ENCODE peak calls at places on chromosome 15, in nine cellular contexts. One of them, this sample, is unnamed.

GRCh38 chr15:70195171-70195807 is 97.6 kb upstream of the TLE3 start:
- DNase-seq in Ammon's horn: no peak
- DNase-seq in stimulated activated CD4-positive, alpha-beta T cell treated with anti-CD3 and anti-CD28 coated beads, Interleukin-1b, Interleukin-23, amount 100 ng/mL, for 4 hours: no peak
- DNase-seq in Panc1: no peak
- DNase-seq in activated naive CD4-positive, alpha-beta T cell treated with anti-CD3 and anti-CD28 coated beads, Interleukin-2, amount 50 U/mL, for 72 hours: no peak
- DNase-seq in foreskin fibroblast: peak; percentile 6
- DNase-seq in T-helper 17 cell: no peak
- DNase-seq in ACHN: no peak
- DNase-seq in lower lobe of right lung: no peak
- DNase-seq in this sample: no peak

GRCh38 chr15:99414755-99415731 is 150.7 kb upstream of the MEF2A start:
- DNase-seq in Panc1: no peak
- DNase-seq in Ammon's horn: no peak
- DNase-seq in stimulated activated CD4-positive, alpha-beta T cell treated with anti-CD3 and anti-CD28 coated beads, Interleukin-1b, Interleukin-23, amount 100 ng/mL, for 4 hours: no peak
- DNase-seq in lower lobe of right lung: no peak
- DNase-seq in T-helper 17 cell: no peak
- DNase-seq in activated naive CD4-positive, alpha-beta T cell treated with anti-CD3 and anti-CD28 coated beads, Interleukin-2, amount 50 U/mL, for 72 hours: no peak
- DNase-seq in ACHN: no peak
- DNase-seq in foreskin fibroblast: no peak
- DNase-seq in this sample: no peak

GRCh38 chr15:74384566-74385441 is 17.4 kb upstream of the CYP11A1 start:
- DNase-seq in lower lobe of right lung: peak; percentile 64
- DNase-seq in foreskin fibroblast: no peak
- DNase-seq in activated naive CD4-positive, alpha-beta T cell treated with anti-CD3 and anti-CD28 coated beads, Interleukin-2, amount 50 U/mL, for 72 hours: peak; percentile 45
- DNase-seq in Ammon's horn: no peak
- DNase-seq in stimulated activated CD4-positive, alpha-beta T cell treated with anti-CD3 and anti-CD28 coated beads, Interleukin-1b, Interleukin-23, amount 100 ng/mL, for 4 hours: no peak
- DNase-seq in Panc1: no peak
- DNase-seq in T-helper 17 cell: no peak
- DNase-seq in ACHN: no peak
- DNase-seq in this sample: no peak

GRCh38 chr15:99275061-99275460 is 23.8 kb downstream of the LRRC28 start:
- DNase-seq in stimulated activated CD4-positive, alpha-beta T cell treated with anti-CD3 and anti-CD28 coated beads, Interleukin-1b, Interleukin-23, amount 100 ng/mL, for 4 hours: no peak
- DNase-seq in activated naive CD4-positive, alpha-beta T cell treated with anti-CD3 and anti-CD28 coated beads, Interleukin-2, amount 50 U/mL, for 72 hours: no peak
- DNase-seq in lower lobe of right lung: no peak
- DNase-seq in T-helper 17 cell: no peak
- DNase-seq in foreskin fibroblast: no peak
- DNase-seq in Ammon's horn: no peak
- DNase-seq in ACHN: no peak
- DNase-seq in Panc1: no peak
- DNase-seq in this sample: no peak

GRCh38 chr15:99992611-99993231 is 259.5 kb upstream of the LYSMD4 start:
- DNase-seq in Panc1: no peak
- DNase-seq in lower lobe of right lung: no peak
- DNase-seq in T-helper 17 cell: no peak
- DNase-seq in ACHN: no peak
- DNase-seq in activated naive CD4-positive, alpha-beta T cell treated with anti-CD3 and anti-CD28 coated beads, Interleukin-2, amount 50 U/mL, for 72 hours: no peak
- DNase-seq in Ammon's horn: no peak
- DNase-seq in stimulated activated CD4-positive, alpha-beta T cell treated with anti-CD3 and anti-CD28 coated beads, Interleukin-1b, Interleukin-23, amount 100 ng/mL, for 4 hours: no peak
- DNase-seq in foreskin fibroblast: no peak
- DNase-seq in this sample: no peak

GRCh38 chr15:53611145-53611920 is 148.1 kb downstream of the WDR72 start:
- DNase-seq in ACHN: peak; percentile 38
- DNase-seq in Ammon's horn: no peak
- DNase-seq in foreskin fibroblast: no peak
- DNase-seq in activated naive CD4-positive, alpha-beta T cell treated with anti-CD3 and anti-CD28 coated beads, Interleukin-2, amount 50 U/mL, for 72 hours: no peak
- DNase-seq in T-helper 17 cell: no peak
- DNase-seq in stimulated activated CD4-positive, alpha-beta T cell treated with anti-CD3 and anti-CD28 coated beads, Interleukin-1b, Interleukin-23, amount 100 ng/mL, for 4 hours: no peak
- DNase-seq in Panc1: no peak
- DNase-seq in lower lobe of right lung: no peak
- DNase-seq in this sample: peak; percentile 27

GRCh38 chr15:50046159-50046558 is 72.9 kb downstream of the ATP8B4 start:
- DNase-seq in T-helper 17 cell: no peak
- DNase-seq in foreskin fibroblast: no peak
- DNase-seq in Panc1: no peak
- DNase-seq in lower lobe of right lung: no peak
- DNase-seq in stimulated activated CD4-positive, alpha-beta T cell treated with anti-CD3 and anti-CD28 coated beads, Interleukin-1b, Interleukin-23, amount 100 ng/mL, for 4 hours: no peak
- DNase-seq in Ammon's horn: no peak
- DNase-seq in activated naive CD4-positive, alpha-beta T cell treated with anti-CD3 and anti-CD28 coated beads, Interleukin-2, amount 50 U/mL, for 72 hours: no peak
- DNase-seq in ACHN: no peak
- DNase-seq in this sample: no peak

GRCh38 chr15:73605759-73606423 is 27.3 kb downstream of the NPTN start:
- DNase-seq in Ammon's horn: no peak
- DNase-seq in T-helper 17 cell: no peak
- DNase-seq in lower lobe of right lung: no peak
- DNase-seq in activated naive CD4-positive, alpha-beta T cell treated with anti-CD3 and anti-CD28 coated beads, Interleukin-2, amount 50 U/mL, for 72 hours: no peak
- DNase-seq in Panc1: no peak
- DNase-seq in stimulated activated CD4-positive, alpha-beta T cell treated with anti-CD3 and anti-CD28 coated beads, Interleukin-1b, Interleukin-23, amount 100 ng/mL, for 4 hours: no peak
- DNase-seq in ACHN: no peak
- DNase-seq in foreskin fibroblast: no peak
- DNase-seq in this sample: no peak

GRCh38 chr15:71325461-71325860 is 210.2 kb downstream of the THSD4 start:
- DNase-seq in Panc1: no peak
- DNase-seq in activated naive CD4-positive, alpha-beta T cell treated with anti-CD3 and anti-CD28 coated beads, Interleukin-2, amount 50 U/mL, for 72 hours: no peak
- DNase-seq in lower lobe of right lung: no peak
- DNase-seq in stimulated activated CD4-positive, alpha-beta T cell treated with anti-CD3 and anti-CD28 coated beads, Interleukin-1b, Interleukin-23, amount 100 ng/mL, for 4 hours: no peak
- DNase-seq in foreskin fibroblast: peak; percentile 83
- DNase-seq in ACHN: no peak
- DNase-seq in Ammon's horn: no peak
- DNase-seq in T-helper 17 cell: no peak
- DNase-seq in this sample: no peak

GRCh38 chr15:64245405-64245804 is 82.6 kb upstream of the PPIB start:
- DNase-seq in Panc1: no peak
- DNase-seq in foreskin fibroblast: no peak
- DNase-seq in lower lobe of right lung: no peak
- DNase-seq in ACHN: no peak
- DNase-seq in T-helper 17 cell: no peak
- DNase-seq in Ammon's horn: no peak
- DNase-seq in stimulated activated CD4-positive, alpha-beta T cell treated with anti-CD3 and anti-CD28 coated beads, Interleukin-1b, Interleukin-23, amount 100 ng/mL, for 4 hours: no peak
- DNase-seq in activated naive CD4-positive, alpha-beta T cell treated with anti-CD3 and anti-CD28 coated beads, Interleukin-2, amount 50 U/mL, for 72 hours: no peak
- DNase-seq in this sample: no peak

GRCh38 chr15:75154461-75155062 is 47.1 kb upstream of the C15orf39 start:
- DNase-seq in stimulated activated CD4-positive, alpha-beta T cell treated with anti-CD3 and anti-CD28 coated beads, Interleukin-1b, Interleukin-23, amount 100 ng/mL, for 4 hours: no peak
- DNase-seq in Ammon's horn: no peak
- DNase-seq in lower lobe of right lung: no peak
- DNase-seq in ACHN: no peak
- DNase-seq in foreskin fibroblast: no peak
- DNase-seq in activated naive CD4-positive, alpha-beta T cell treated with anti-CD3 and anti-CD28 coated beads, Interleukin-2, amount 50 U/mL, for 72 hours: no peak
- DNase-seq in T-helper 17 cell: no peak
- DNase-seq in Panc1: no peak
- DNase-seq in this sample: no peak

GRCh38 chr15:100880139-100880896 is 687 bp downstream of the ALDH1A3 start:
- DNase-seq in lower lobe of right lung: no peak
- DNase-seq in Panc1: no peak
- DNase-seq in T-helper 17 cell: no peak
- DNase-seq in foreskin fibroblast: no peak
- DNase-seq in ACHN: no peak
- DNase-seq in activated naive CD4-positive, alpha-beta T cell treated with anti-CD3 and anti-CD28 coated beads, Interleukin-2, amount 50 U/mL, for 72 hours: no peak
- DNase-seq in stimulated activated CD4-positive, alpha-beta T cell treated with anti-CD3 and anti-CD28 coated beads, Interleukin-1b, Interleukin-23, amount 100 ng/mL, for 4 hours: no peak
- DNase-seq in Ammon's horn: no peak
- DNase-seq in this sample: no peak